ENCODE peak calls at places on chromosomes 3 and 15, in seven cellular contexts. M is Calu3; V is effector CD4-positive, alpha-beta T cell; C is foreskin fibroblast; G is NCI-H2171; B is amygdala; T is NCI-H1092. H is an unnamed sample.

GRCh38 chr15:76433798-76434400 is 97.3 kb downstream of the ISL2 start:
- DNase-seq in M (no peak), V (no peak), C (peak; percentile 14), G (no peak), B (no peak), T (no peak), H (no peak)

GRCh38 chr3:134197681-134198261 is 52.9 kb downstream of the RYK start:
- DNase-seq in M (peak; percentile 51), V (no peak), C (peak; percentile 83), G (peak; percentile 3), B (no peak), T (peak; percentile 8), H (no peak)

GRCh38 chr3:103459815-103460214 is 1025.0 kb downstream of the ZPLD1 start:
- DNase-seq in M (no peak), V (no peak), C (no peak), G (no peak), B (no peak), T (no peak), H (no peak)

GRCh38 chr3:123768480-123769359 is 115.4 kb downstream of the MYLK start:
- DNase-seq in M (no peak), V (no peak), C (peak; percentile 27), G (no peak), B (no peak), T (no peak), H (no peak)

GRCh38 chr3:194999491-194999890 is 271.5 kb downstream of the XXYLT1 start:
- DNase-seq in M (no peak), V (no peak), C (no peak), G (no peak), B (no peak), T (no peak), H (no peak)

GRCh38 chr15:73078722-73079121 is 26.5 kb downstream of the NEO1 start:
- DNase-seq in M (peak; percentile 23), V (no peak), C (peak; percentile 80), G (no peak), B (no peak), T (no peak), H (no peak)

GRCh38 chr3:105827101-105827634 is 41.6 kb downstream of the CBLB start:
- DNase-seq in M (no peak), V (no peak), C (no peak), G (no peak), B (no peak), T (no peak), H (no peak)

GRCh38 chr3:7618606-7619005 is 757.7 kb downstream of the GRM7 start:
- DNase-seq in M (no peak), V (no peak), C (no peak), G (no peak), B (no peak), T (no peak), H (no peak)

GRCh38 chr3:179558742-179559364 is 3.9 kb upstream of the ACTL6A start:
- DNase-seq in M (peak; percentile 79), V (peak; percentile 26), C (peak; percentile 87), G (peak; percentile 39), B (peak; percentile 68), T (peak; percentile 31), H (peak; percentile 21)

GRCh38 chr3:88480822-88481221 is 331.1 kb downstream of the C3orf38 start:
- DNase-seq in M (no peak), V (no peak), C (no peak), G (no peak), B (no peak), T (no peak), H (no peak)

GRCh38 chr15:77825546-77825945 is 192.8 kb upstream of the LINGO1 start:
- DNase-seq in M (no peak), V (no peak), C (no peak), G (no peak), B (no peak), T (no peak), H (no peak)

GRCh38 chr15:92384391-92384790 is 9.3 kb upstream of the ST8SIA2 start:
- DNase-seq in M (no peak), V (no peak), C (no peak), G (no peak), B (no peak), T (no peak), H (no peak)

GRCh38 chr15:44414001-44414400 is 13.4 kb upstream of the CTDSPL2 start:
- DNase-seq in M (no peak), V (no peak), C (no peak), G (no peak), B (no peak), T (no peak), H (no peak)

GRCh38 chr3:140334105-140334504 is 343.8 kb upstream of the TRIM42 start:
- DNase-seq in M (no peak), V (no peak), C (no peak), G (no peak), B (no peak), T (no peak), H (no peak)

GRCh38 chr15:80835338-80835737 is 56.2 kb downstream of the CEMIP start:
- DNase-seq in M (peak; percentile 46), V (no peak), C (no peak), G (no peak), B (no peak), T (no peak), H (no peak)

GRCh38 chr3:134328147-134328591 is 46.1 kb downstream of the AMOTL2 start:
- DNase-seq in M (no peak), V (no peak), C (peak; percentile 93), G (no peak), B (no peak), T (no peak), H (no peak)

GRCh38 chr3:140203510-140203909 is 268.5 kb downstream of the CLSTN2 start:
- DNase-seq in M (no peak), V (no peak), C (no peak), G (peak; percentile 85), B (no peak), T (peak; percentile 66), H (no peak)

GRCh38 chr3:73270839-73271483 is 209.5 kb downstream of the EBLN2 start:
- DNase-seq in M (no peak), V (no peak), C (peak; percentile 16), G (no peak), B (no peak), T (peak; percentile 63), H (no peak)

H was measured in T-helper 9 cell.